ENCODE peak calls at places on chromosomes 1 and 21, in six cellular contexts. R is effector memory CD4-positive, alpha-beta T cell; L is uterus; U is CD8-positive, alpha-beta T cell; A is heart right ventricle; G is testis. Z is an unnamed sample.

GRCh38 chr1:244861683-244862082 is 2.7 kb downstream of the HNRNPU start:
- DNase-seq in L (no peak), G (no peak), A (no peak), U (no peak), R (no peak), Z (no peak)

GRCh38 chr1:173862769-173863223 is 5.0 kb downstream of the GAS5 start:
- DNase-seq in G (no peak), U (no peak), L (no peak), R (no peak), A (no peak), Z (no peak)

GRCh38 chr1:202624781-202625108 is 85.5 kb downstream of the SYT2 start:
- DNase-seq in R (no peak), U (no peak), L (no peak), G (no peak), A (no peak), Z (no peak)

GRCh38 chr1:53550201-53550741 is 91.1 kb downstream of the DMRTB1 start:
- DNase-seq in L (peak; percentile 34), R (no peak), U (no peak), G (no peak), A (no peak), Z (no peak)

GRCh38 chr21:41816583-41817165 is 49.8 kb upstream of the RIPK4 start:
- DNase-seq in U (peak; percentile 55), L (peak; percentile 49), R (peak; percentile 29), G (peak; percentile 67), A (peak; percentile 63), Z (peak; percentile 68)

GRCh38 chr1:29829448-29830344 is 593.4 kb downstream of the PTPRU start:
- DNase-seq in R (no peak), A (no peak), L (no peak), U (no peak), G (no peak), Z (no peak)

GRCh38 chr1:153932593-153933131 is 9.9 kb upstream of the GATAD2B start:
- DNase-seq in L (no peak), A (no peak), G (no peak), U (no peak), R (no peak), Z (no peak)

GRCh38 chr1:210792250-210792649 is 341.7 kb downstream of the KCNH1 start:
- DNase-seq in U (no peak), G (no peak), A (no peak), R (no peak), L (no peak), Z (no peak)

GRCh38 chr1:84254703-84255238 is 46.7 kb upstream of the SAMD13 start:
- DNase-seq in G (no peak), U (no peak), A (no peak), R (no peak), L (no peak), Z (no peak)
- H3K27ac ChIP-seq in G (no peak overlapping the region), U (no peak overlapping the region), A (no peak overlapping the region), R (no peak overlapping the region), L (no peak overlapping the region), Z (no peak overlapping the region)

DNA sequence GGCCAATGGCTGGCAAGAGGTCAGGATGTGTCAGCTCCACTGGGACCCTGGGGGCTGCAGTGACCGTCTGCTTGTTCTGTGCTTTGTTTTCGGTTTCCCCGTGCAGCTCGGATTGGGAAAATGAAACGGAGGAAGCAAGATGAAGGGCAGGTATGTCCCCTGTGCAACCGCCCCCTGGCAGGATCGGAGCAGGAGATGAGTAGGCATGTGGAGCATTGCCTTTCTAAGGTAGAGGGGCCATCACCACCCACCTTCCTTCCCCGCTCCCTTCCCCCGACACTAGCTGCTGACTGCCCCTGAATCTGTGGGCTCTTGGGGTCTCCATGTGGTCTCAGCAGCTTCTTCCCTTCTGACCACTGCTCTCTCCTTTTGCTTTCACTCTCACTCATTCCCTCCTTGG is 38.8 kb downstream of the TMEM53 start:
- DNase-seq in G (no peak), A (no peak), U (no peak), R (no peak), L (no peak), Z (no peak)
- H3K4me1 ChIP-seq in G (peaks cover 18% of the 10 kb centered on the region), A (peaks cover 66% of the 10 kb centered on the region), U (peaks cover 20% of the 10 kb centered on the region), R (peaks cover 12% of the 10 kb centered on the region), L (peaks cover 9% of the 10 kb centered on the region), Z (peaks cover 5% of the 10 kb centered on the region)

GRCh38 chr1:160453443-160453842 is 53.1 kb downstream of the VANGL2 start:
- DNase-seq in A (no peak), R (no peak), G (no peak), U (no peak), L (no peak), Z (no peak)
- H3K4me3 ChIP-seq in A (no peak overlapping the region), R (no peak overlapping the region), G (no peak overlapping the region), U (no peak overlapping the region), L (no peak overlapping the region), Z (no peak overlapping the region)

DNA sequence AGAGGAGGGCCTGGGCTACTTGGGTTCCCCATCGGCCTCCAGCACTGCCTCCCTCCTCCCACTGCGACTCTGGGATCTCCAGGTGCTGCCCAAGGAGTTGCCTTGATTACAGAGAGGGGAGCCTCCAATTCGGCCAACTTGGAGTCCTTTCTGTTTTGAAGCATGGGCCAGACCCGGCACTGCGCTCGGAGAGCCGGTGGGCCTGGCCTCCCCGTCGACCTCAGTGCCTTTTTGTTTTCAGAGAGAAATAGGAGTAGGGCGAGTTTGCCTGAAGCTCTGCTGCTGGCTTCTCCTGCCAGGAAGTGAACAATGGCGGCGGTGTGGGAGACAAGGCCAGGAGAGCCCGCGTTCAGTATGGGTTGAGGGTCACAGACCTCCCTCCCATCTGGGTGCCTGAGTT is 24.4 kb downstream of the EIF2D start:
- DNase-seq in L (no peak), G (no peak), A (no peak), U (no peak), R (no peak), Z (no peak)
- H3K27ac ChIP-seq in L (peak overlapping the region; percentile 75), G (no peak overlapping the region), A (no peak overlapping the region), U (no peak overlapping the region), R (peak overlapping the region; percentile 34), Z (no peak overlapping the region)